ENCODE peak calls at places on chromosomes 4 and X, in ten cellular contexts. Y, O, K, P, W, N, S, J, H and V are unnamed samples.

GRCh38 chr4:122963222-122963621 is 40.8 kb upstream of the NUDT6 start:
- DNase-seq in W (peak), H (no peak), P (no peak), S (peak), N (no peak), O (peak), Y (no peak), J (no peak), K (no peak), V (no peak)

GRCh38 chr4:8910100-8910821 is 38.6 kb upstream of the HMX1 start:
- DNase-seq in O (no peak), P (no peak), N (no peak), K (no peak), H (peak), Y (no peak), W (no peak), S (no peak), J (no peak), V (no peak)

GRCh38 chr4:88219099-88219498 is 60.7 kb upstream of the ABCG2 start:
- DNase-seq in P (peak), N (peak), K (peak), O (peak), H (no peak), Y (no peak), S (peak), J (peak), W (peak), V (no peak)

GRCh38 chrX:50622751-50623150 is 152.1 kb upstream of the DGKK start:
- DNase-seq in O (no peak), H (no peak), J (no peak), S (no peak), Y (no peak), K (no peak), N (no peak), W (no peak), P (no peak), V (no peak)

GRCh38 chr4:27318740-27319139 is 458.1 kb downstream of the STIM2 start:
- DNase-seq in K (peak), J (no peak), W (peak), H (no peak), Y (no peak), O (peak), P (peak), S (peak), N (peak), V (no peak)

GRCh38 chr4:145545538-145546224 is 64.0 kb downstream of the SMAD1 start:
- DNase-seq in W (peak), K (peak), J (peak), N (no peak), Y (no peak), O (peak), P (no peak), S (peak), H (no peak), V (no peak)

GRCh38 chr4:165207431-165208321 is at the start of gene KLHL2:
- DNase-seq in Y (peak), P (peak), H (peak), J (peak), K (peak), W (peak), O (peak), N (peak), S (peak), V (peak)

GRCh38 chr4:156799121-156799589 is 172.4 kb downstream of the PDGFC start:
- DNase-seq in O (peak), P (no peak), Y (no peak), W (peak), J (no peak), K (no peak), H (no peak), N (no peak), S (peak), V (no peak)

GRCh38 chr4:147960971-147961370 is 229.1 kb downstream of the ARHGAP10 start:
- DNase-seq in P (no peak), K (no peak), J (no peak), W (no peak), S (no peak), N (no peak), Y (no peak), O (no peak), H (no peak), V (no peak)

GRCh38 chr4:57074753-57075152 is 35.4 kb downstream of the IGFBP7 start:
- DNase-seq in K (peak), O (no peak), Y (no peak), S (peak), J (no peak), W (peak), N (no peak), P (no peak), H (no peak), V (no peak)

GRCh38 chr4:6622744-6623143 is 17.7 kb upstream of the MRFAP1 start:
- DNase-seq in Y (no peak), S (no peak), W (no peak), O (no peak), K (no peak), N (no peak), P (no peak), J (no peak), H (peak), V (no peak)

GRCh38 chr4:88352062-88352461 is 26.6 kb upstream of the HERC6 start:
- DNase-seq in S (peak), J (peak), P (no peak), H (no peak), N (no peak), W (peak), Y (no peak), K (no peak), O (peak), V (no peak)

GRCh38 chrX:23478056-23478455 is 143.4 kb downstream of the PTCHD1 start:
- DNase-seq in J (no peak), P (no peak), Y (no peak), W (peak), N (no peak), S (peak), K (no peak), H (no peak), O (no peak), V (no peak)